ENCODE peak calls at places on chromosomes 6 and 20, in four cellular contexts. Z is A549, B is transverse colon, A is ovary. O is an unnamed sample. For H3K4me1, the result is how much of the 10 kb centered on the place peaks cover.

GRCh38 chr6:30344868-30345671 is at the start of gene RPP21:
- DNase-seq in Z (peak), B (peak), A (peak), O (peak)

GRCh38 chr20:31956556-31957220 is 4.8 kb upstream of the PDRG1 start:
- DNase-seq in Z (no peak), B (no peak), A (no peak), O (no peak)

GRCh38 chr6:163334264-163334663 is 80.3 kb upstream of the QKI start:
- DNase-seq in Z (no peak), B (no peak), A (no peak), O (no peak)

GRCh38 chr20:47886454-47887041 is 101.3 kb upstream of the SULF2 start:
- DNase-seq in Z (no peak), B (no peak), A (no peak), O (no peak)

GRCh38 chr6:131823276-131823902 is 15.6 kb downstream of the ENPP1 start:
- DNase-seq in Z (no peak), B (no peak), A (no peak), O (no peak)

GRCh38 chr20:42483694-42484303 is 705.9 kb downstream of the PTPRT start:
- DNase-seq in Z (peak), B (peak), A (peak), O (peak)

GRCh38 chr6:170087946-170088348 is 202.9 kb downstream of the DLL1 start:
- DNase-seq in Z (no peak), B (peak), A (peak), O (peak)

GRCh38 chr20:34190679-34191090 is 50.5 kb upstream of the ASIP start:
- DNase-seq in Z (peak), B (peak), A (peak), O (no peak)

GRCh38 chr20:45919536-45919933 is 7.6 kb upstream of the PLTP start:
- DNase-seq in Z (no peak), B (peak), A (peak), O (no peak)

GRCh38 chr6:72783667-72784066 is 161.8 kb downstream of the KCNQ5 start:
- DNase-seq in Z (no peak), B (no peak), A (no peak), O (no peak)

GRCh38 chr6:151300267-151300930 is 60.6 kb downstream of the AKAP12 start:
- DNase-seq in Z (no peak), B (no peak), A (peak), O (no peak)
- H3K4me1 ChIP-seq in Z (under half), B (under half), A (under half), O (under half)

GRCh38 chr20:53871541-53871940 is 198.9 kb downstream of the BCAS1 start:
- DNase-seq in Z (no peak), B (no peak), A (no peak), O (no peak)

GRCh38 chr20:53872081-53872541 is 198.3 kb downstream of the BCAS1 start:
- DNase-seq in Z (no peak), B (no peak), A (no peak), O (no peak)

GRCh38 chr20:53867741-53868351 is 202.5 kb downstream of the BCAS1 start:
- DNase-seq in Z (no peak), B (no peak), A (no peak), O (no peak)

GRCh38 chr20:53870426-53871199 is 199.8 kb downstream of the BCAS1 start:
- DNase-seq in Z (no peak), B (no peak), A (no peak), O (no peak)

GRCh38 chr20:53869466-53870258 is 200.7 kb downstream of the BCAS1 start:
- DNase-seq in Z (peak), B (peak), A (peak), O (peak)
- H3K4me3 ChIP-seq in Z (no peak), B (no peak), A (no peak), O (no peak)

GRCh38 chr20:40472905-40473304 is 216.1 kb downstream of the MAFB start:
- DNase-seq in Z (no peak), B (no peak), A (no peak), O (no peak)
- TF ChIP-seq EP300 in Z (no peak), B (no peak), A (no peak), O (no peak)

GRCh38 chr20:64038579-64039292 is 2.8 kb downstream of the C20orf204 start:
- DNase-seq in Z (peak), B (peak), A (peak), O (peak)

GRCh38 chr20:64041040-64041780 is 5.2 kb downstream of the C20orf204 start:
- DNase-seq in Z (no peak), B (no peak), A (no peak), O (no peak)

GRCh38 chr20:64040231-64041039 is 4.5 kb downstream of the C20orf204 start:
- DNase-seq in Z (no peak), B (no peak), A (no peak), O (no peak)

GRCh38 chr20:64038252-64038578 is 2.2 kb downstream of the C20orf204 start:
- DNase-seq in Z (no peak), B (no peak), A (no peak), O (no peak)

DNA sequence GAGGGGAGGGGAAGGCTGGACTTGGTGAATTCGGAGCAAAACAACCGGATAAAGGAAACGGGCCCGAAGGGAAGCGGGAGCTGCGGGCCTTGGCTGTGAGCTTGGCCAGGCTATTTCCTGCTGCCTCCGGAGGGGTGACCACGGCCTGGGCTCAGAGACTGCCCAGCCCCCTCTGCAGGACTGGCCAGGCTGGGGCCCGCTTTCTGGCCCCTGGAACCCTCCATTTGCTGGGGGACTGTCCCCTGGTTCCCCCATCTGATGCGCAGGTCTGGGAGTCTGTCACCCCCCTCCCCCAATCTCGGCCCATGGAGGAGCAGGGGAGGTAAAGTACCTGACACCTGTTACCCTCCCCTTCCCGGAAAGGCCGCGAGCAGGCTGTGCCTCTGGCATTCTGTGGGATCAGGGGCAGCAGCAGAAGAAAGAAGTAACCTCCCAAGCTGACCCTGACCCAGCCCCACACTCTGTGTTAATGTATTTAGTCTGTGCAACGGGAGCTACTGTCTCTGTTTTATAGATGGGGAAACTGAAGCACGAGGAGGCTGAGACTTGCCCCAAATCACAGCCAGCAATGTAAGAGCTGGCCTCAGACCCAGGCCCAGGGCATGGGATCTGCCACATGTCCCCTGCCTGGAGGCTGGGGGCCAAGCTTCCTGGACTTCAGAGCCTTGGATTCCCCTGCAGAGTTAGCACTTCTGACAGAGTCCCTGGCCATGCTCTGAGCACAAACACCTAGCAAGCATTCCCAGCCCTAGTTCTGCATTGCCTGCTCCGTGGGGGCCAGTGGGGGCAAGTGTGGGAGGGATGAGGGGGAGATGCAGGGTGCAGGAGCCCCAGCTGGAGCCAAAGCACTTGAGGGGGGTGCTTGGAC is 3.5 kb downstream of the C20orf204 start:
- DNase-seq in Z (no peak), B (no peak), A (no peak), O (no peak)
- H3K4me1 ChIP-seq in Z (under half), B (under half), A (under half), O (half or more)

GRCh38 chr6:108134213-108134973 is 31.4 kb upstream of the NR2E1 start:
- DNase-seq in Z (no peak), B (no peak), A (no peak), O (no peak)
- H3K4me3 ChIP-seq in Z (no peak), B (no peak), A (peak), O (peak)

GRCh38 chr6:5466459-5466858 is 205.1 kb downstream of the FARS2 start:
- DNase-seq in Z (no peak), B (no peak), A (no peak), O (no peak)
- TF ChIP-seq EP300 in Z (no peak), B (no peak), A (no peak), O (no peak)

DNA sequence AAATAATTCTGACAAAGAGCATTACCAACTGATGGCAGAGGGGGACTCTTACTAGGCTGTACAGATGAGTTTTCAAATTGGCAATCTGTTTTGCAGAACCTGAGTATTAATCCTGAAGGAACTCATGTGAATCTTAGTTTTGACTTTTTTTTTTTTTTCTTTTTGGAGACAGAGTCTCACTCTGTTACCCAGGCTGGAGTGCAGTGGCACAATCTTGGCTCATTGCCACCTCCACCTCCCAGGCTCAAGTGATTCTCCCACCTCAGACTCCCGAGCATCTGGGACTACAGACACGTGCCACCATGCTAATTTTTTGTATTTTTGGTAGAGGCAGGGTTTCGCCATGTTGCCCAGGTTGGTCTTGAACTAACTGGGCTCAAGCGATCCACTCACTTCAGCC is 49.3 kb downstream of the KCTD20 start:
- DNase-seq in Z (no peak), B (no peak), A (no peak), O (no peak)
- H3K4me1 ChIP-seq in Z (under half), B (under half), A (under half), O (under half)

GRCh38 chr6:151071295-151071694 is 168.5 kb upstream of the AKAP12 start:
- DNase-seq in Z (peak), B (no peak), A (peak), O (no peak)

GRCh38 chr6:151068761-151069312 is 170.9 kb upstream of the AKAP12 start:
- DNase-seq in Z (no peak), B (no peak), A (peak), O (no peak)

GRCh38 chr6:151067684-151068596 is 171.8 kb upstream of the AKAP12 start:
- DNase-seq in Z (peak), B (peak), A (peak), O (peak)

GRCh38 chr6:151069641-151070040 is 170.1 kb upstream of the AKAP12 start:
- DNase-seq in Z (no peak), B (no peak), A (peak), O (no peak)

GRCh38 chr6:151070666-151071065 is 169.1 kb upstream of the AKAP12 start:
- DNase-seq in Z (peak), B (no peak), A (peak), O (no peak)
- H3K4me3 ChIP-seq in Z (peak), B (no peak), A (peak), O (no peak)